ENCODE peak calls at places on chromosomes 6 and 20, in four cellular contexts. D is IMR-90, X is mesendoderm, I is neuronal stem cell. G is an unnamed sample. For H3K27me3, the result is how much of the 10 kb centered on the place peaks cover.

GRCh38 chr20:51326241-51326819 is 216.2 kb downstream of the NFATC2 start:
- DNase-seq in D (peak), X (peak), I (peak), G (no peak)

GRCh38 chr20:21395666-21396044 is 1.7 kb downstream of the NKX2-4 start:
- DNase-seq in D (no peak), X (peak), I (no peak), G (no peak)

GRCh38 chr6:13916230-13916944 is 8.4 kb upstream of the RNF182 start:
- DNase-seq in D (peak), X (no peak), I (no peak), G (no peak)

GRCh38 chr6:154555075-154555677 is 44.7 kb upstream of the CNKSR3 start:
- DNase-seq in D (peak), X (peak), I (no peak), G (no peak)

GRCh38 chr20:33791959-33792597 is 19.1 kb upstream of the CHMP4B start:
- DNase-seq in D (peak), X (peak), I (no peak), G (no peak)

GRCh38 chr6:108944058-108944457 is 95.8 kb downstream of the ARMC2 start:
- DNase-seq in D (no peak), X (no peak), I (no peak), G (no peak)

GRCh38 chr6:128515550-128516513 is 4.6 kb downstream of the PTPRK start:
- DNase-seq in D (peak), X (no peak), I (no peak), G (no peak)

GRCh38 chr20:35463455-35464300 is 8.3 kb downstream of the CEP250 start:
- DNase-seq in D (peak), X (peak), I (peak), G (peak)

GRCh38 chr6:79453558-79454042 is 83.6 kb downstream of the LCA5 start:
- DNase-seq in D (no peak), X (no peak), I (no peak), G (peak)

GRCh38 chr20:44180814-44181213 is 6.2 kb downstream of the JPH2 start:
- DNase-seq in D (peak), X (peak), I (peak), G (no peak)

GRCh38 chr6:52595000-52595795 is 18.3 kb upstream of the TRAM2 start:
- DNase-seq in D (peak), X (peak), I (no peak), G (no peak)

GRCh38 chr6:159935633-159936032 is 33.2 kb upstream of the IGF2R start:
- DNase-seq in D (peak), X (no peak), I (no peak), G (peak)

GRCh38 chr6:158518196-158519127 is 41.4 kb upstream of the TMEM181 start:
- DNase-seq in D (peak), X (peak), I (no peak), G (peak)
- H3K27me3 ChIP-seq in D (under half), X (under half), I (under half), G (under half)

GRCh38 chr6:31621320-31621939 is 915 bp downstream of the PRRC2A start:
- DNase-seq in D (no peak), X (no peak), I (no peak), G (no peak)
- H3K4ac ChIP-seq in D (peak), X (peak), I (no peak), G (peak)

DNA sequence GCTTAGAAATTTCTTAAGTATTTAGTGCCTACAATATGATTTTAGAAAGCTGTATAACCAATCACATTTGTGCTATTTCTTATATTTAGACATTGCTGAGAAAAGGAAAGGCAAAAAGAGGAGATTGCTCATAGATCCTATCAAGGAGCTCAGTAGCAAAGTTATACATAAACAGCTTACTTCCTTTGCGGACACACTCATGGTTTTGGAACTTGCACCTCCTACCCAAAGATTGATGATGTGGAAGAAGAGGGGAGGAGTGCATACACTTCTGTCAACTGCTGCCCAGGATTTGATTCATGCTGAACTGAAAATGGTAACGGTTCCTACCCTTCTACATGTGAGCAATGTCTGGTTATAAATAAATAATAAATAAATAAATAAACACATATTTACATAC is 16.7 kb downstream of the RAD21L1 start:
- DNase-seq in D (peak), X (no peak), I (no peak), G (no peak)
- H3K27me3 ChIP-seq in D (under half), X (under half), I (under half), G (under half)

GRCh38 chr6:868212-868611 is 175.3 kb upstream of the EXOC2 start:
- DNase-seq in D (no peak), X (no peak), I (no peak), G (no peak)
- H3K4ac ChIP-seq in D (no peak), X (no peak), I (no peak), G (no peak)

GRCh38 chr20:38645318-38645717 is 43.7 kb downstream of the ARHGAP40 start:
- DNase-seq in D (no peak), X (no peak), I (no peak), G (no peak)

GRCh38 chr20:38649275-38649891 is 47.8 kb downstream of the ARHGAP40 start:
- DNase-seq in D (no peak), X (no peak), I (no peak), G (no peak)

GRCh38 chr20:38642498-38642897 is 40.9 kb downstream of the ARHGAP40 start:
- DNase-seq in D (no peak), X (no peak), I (no peak), G (no peak)

GRCh38 chr20:38644588-38644987 is 43.0 kb downstream of the ARHGAP40 start:
- DNase-seq in D (no peak), X (no peak), I (no peak), G (no peak)

GRCh38 chr20:38645980-38646858 is 44.6 kb downstream of the ARHGAP40 start:
- DNase-seq in D (peak), X (peak), I (peak), G (peak)
- H3K27me3 ChIP-seq in D (under half), X (under half), I (under half), G (under half)

G was measured in trophoblast cell.